ENCODE peak calls at places on chromosomes 16 and 17, in five cellular contexts. N, J, F, R and T are unnamed samples.

GRCh38 chr16:31083081-31083480 is 5.7 kb downstream of the PRSS53 start:
- DNase-seq in R (no peak), J (no peak), F (no peak), N (no peak), T (no peak)

GRCh38 chr17:61444831-61445230 is 7.4 kb upstream of the TBX4 start:
- DNase-seq in F (peak; percentile 38), R (no peak), N (no peak), J (no peak), T (no peak)

GRCh38 chr17:34542700-34543336 is 36.6 kb upstream of the TMEM132E start:
- DNase-seq in F (peak; percentile 40), N (no peak), R (no peak), J (peak; percentile 17), T (no peak)

GRCh38 chr16:75265911-75266701 is 14.7 kb upstream of the BCAR1 start:
- DNase-seq in F (peak; percentile 85), N (peak; percentile 91), R (no peak), J (peak; percentile 46), T (peak; percentile 86)

GRCh38 chr16:22356930-22357634 is 17.3 kb downstream of the CDR2 start:
- DNase-seq in R (no peak), F (no peak), J (peak; percentile 51), N (no peak), T (no peak)

GRCh38 chr16:48054881-48055601 is 100.8 kb downstream of the ABCC12 start:
- DNase-seq in F (peak; percentile 30), J (peak; percentile 40), R (peak; percentile 36), N (no peak), T (peak; percentile 75)

GRCh38 chr16:86637744-86638143 is 59.4 kb downstream of the FOXL1 start:
- DNase-seq in J (no peak), R (no peak), N (no peak), F (no peak), T (no peak)

GRCh38 chr17:42378597-42379594 is 9.3 kb downstream of the STAT3 start:
- DNase-seq in F (no peak), J (no peak), R (no peak), N (no peak), T (no peak)

GRCh38 chr17:8846768-8847211 is 20.7 kb downstream of the PIK3R6 start:
- DNase-seq in J (peak; percentile 64), F (no peak), R (no peak), N (no peak), T (no peak)

GRCh38 chr17:47720754-47721533 is 12.1 kb upstream of the TBX21 start:
- DNase-seq in J (no peak), N (no peak), F (no peak), R (no peak), T (no peak)

GRCh38 chr16:65574311-65574966 is 452.6 kb upstream of the CDH11 start:
- DNase-seq in R (no peak), J (no peak), N (no peak), F (no peak), T (no peak)

GRCh38 chr16:1401061-1401757 is 13.3 kb downstream of the UNKL start:
- DNase-seq in R (no peak), F (no peak), N (no peak), J (no peak), T (no peak)

GRCh38 chr17:43399839-43400328 is 1.1 kb downstream of the ARL4D start:
- DNase-seq in R (no peak), J (no peak), F (no peak), N (no peak), T (no peak)

GRCh38 chr16:88533381-88533831 is 36.8 kb upstream of the ZC3H18 start:
- DNase-seq in N (peak; percentile 53), F (no peak), J (peak; percentile 7), R (peak; percentile 20), T (peak; percentile 49)

GRCh38 chr17:47660064-47660492 is 10.4 kb downstream of the KPNB1 start:
- DNase-seq in F (no peak), R (no peak), N (no peak), J (no peak), T (no peak)

GRCh38 chr16:19196871-19197270 is 28.8 kb downstream of the SYT17 start:
- DNase-seq in J (no peak), F (no peak), R (no peak), N (no peak), T (no peak)

GRCh38 chr16:89613101-89613953 is at the start of gene DPEP1:
- DNase-seq in F (no peak), R (no peak), J (no peak), N (peak; percentile 79), T (no peak)

GRCh38 chr16:63702981-63703590 is 1418.8 kb downstream of the CDH11 start:
- DNase-seq in N (peak; percentile 61), R (no peak), F (no peak), J (no peak), T (no peak)

GRCh38 chr16:15644306-15644961 is 1.5 kb upstream of the MARF1 start:
- DNase-seq in R (no peak), N (no peak), F (no peak), J (no peak), T (no peak)

GRCh38 chr16:1485847-1486496 is 2.8 kb downstream of the PTX4 start:
- DNase-seq in R (no peak), N (peak; percentile 44), F (no peak), J (no peak), T (no peak)

GRCh38 chr16:56950455-56950854 is 11.3 kb upstream of the CETP start:
- DNase-seq in F (no peak), N (no peak), J (no peak), R (no peak), T (no peak)

GRCh38 chr17:57293077-57293476 is 36.8 kb downstream of the MSI2 start:
- DNase-seq in F (no peak), R (no peak), J (peak; percentile 32), N (no peak), T (no peak)

GRCh38 chr16:27083861-27084261 is 17.1 kb downstream of the C16orf82 start:
- DNase-seq in N (no peak), F (no peak), J (no peak), R (no peak), T (no peak)

GRCh38 chr16:85259831-85260165 is 147.5 kb upstream of the CIBAR2 start:
- DNase-seq in J (no peak), R (no peak), N (no peak), F (no peak), T (no peak)

GRCh38 chr16:54493594-54493993 is 207.0 kb upstream of the IRX3 start:
- DNase-seq in N (no peak), J (no peak), F (no peak), R (no peak), T (no peak)

GRCh38 chr16:73173396-73173795 is 125.5 kb upstream of the ZFHX3 start:
- DNase-seq in R (no peak), J (no peak), N (no peak), F (no peak), T (no peak)

GRCh38 chr16:58428621-58429557 is 36.6 kb downstream of the GINS3 start:
- DNase-seq in J (no peak), F (no peak), R (no peak), N (no peak), T (no peak)

GRCh38 chr16:89531821-89532526 is 23.8 kb downstream of the SPG7 start:
- DNase-seq in R (no peak), N (no peak), J (no peak), F (no peak), T (no peak)

DNA sequence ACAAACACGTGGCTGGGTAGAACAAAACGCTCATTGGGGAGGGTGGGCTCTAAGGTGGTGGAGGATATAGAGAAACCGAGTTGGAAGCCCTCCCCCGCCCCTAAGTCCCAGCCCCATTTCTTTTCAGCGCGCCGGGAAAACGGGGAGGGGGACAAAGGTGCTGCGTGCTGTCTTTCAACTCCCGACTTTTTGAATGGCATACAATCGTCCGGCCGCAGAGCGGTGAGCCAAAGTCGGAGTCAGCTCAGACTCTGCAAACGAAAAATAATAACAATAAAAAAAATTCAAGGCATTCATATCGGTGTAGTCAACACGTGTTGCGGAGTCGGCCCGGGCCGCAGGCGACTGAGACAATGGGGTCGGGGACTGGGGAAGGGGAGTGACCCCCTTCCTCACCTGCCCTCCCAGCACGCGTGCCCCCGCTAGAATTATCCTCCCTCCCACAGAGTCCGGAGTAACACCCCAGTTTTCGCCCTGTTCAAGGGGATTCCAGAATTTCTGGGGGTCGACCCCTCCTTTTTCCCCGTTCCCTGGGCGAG is 1.8 kb upstream of the IGF2BP1 start:
- DNase-seq in R (no peak), N (no peak), J (no peak), F (no peak), T (no peak)
- H3K27ac ChIP-seq in R (no peak overlapping the region), N (no peak overlapping the region), J (peak overlapping the region; percentile 10), F (peak overlapping the region; percentile 93), T (no peak overlapping the region)

GRCh38 chr17:82915010-82915696 is 75.3 kb upstream of the ZNF750 start:
- DNase-seq in N (no peak), F (no peak), R (no peak), J (no peak), T (no peak)
- TF ChIP-seq CTCF in N (no peak), F (no peak), R (no peak), J (no peak), T (no peak)

GRCh38 chr16:70767377-70768204 is 33.4 kb downstream of the VAC14 start:
- DNase-seq in R (no peak), N (no peak), J (no peak), F (no peak), T (no peak)
- H3K27ac ChIP-seq in R (no peak overlapping the region), N (no peak overlapping the region), J (no peak overlapping the region), F (peak overlapping the region; percentile 13), T (no peak overlapping the region)

GRCh38 chr16:24539850-24540484 is 601 bp downstream of the RBBP6 start:
- DNase-seq in F (no peak), R (no peak), N (peak; percentile 85), J (no peak), T (peak; percentile 46)
- TF ChIP-seq CTCF in F (no peak), R (no peak), N (no peak), J (no peak), T (no peak)

GRCh38 chr17:75325348-75325747 is 36.1 kb upstream of the SLC25A19 start:
- DNase-seq in N (no peak), F (no peak), J (no peak), R (no peak), T (no peak)
- H3K27ac ChIP-seq in N (no peak overlapping the region), F (no peak overlapping the region), J (no peak overlapping the region), R (no peak overlapping the region), T (peak overlapping the region; percentile 12)

GRCh38 chr17:82126479-82127314 is 28.7 kb upstream of the FASN start:
- DNase-seq in J (no peak), N (no peak), F (no peak), R (no peak), T (no peak)

GRCh38 chr17:82127315-82127595 is 29.2 kb upstream of the FASN start:
- DNase-seq in F (no peak), R (no peak), N (no peak), J (no peak), T (no peak)

GRCh38 chr17:82127704-82128103 is 29.7 kb upstream of the FASN start:
- DNase-seq in N (no peak), R (no peak), F (no peak), J (no peak), T (no peak)

GRCh38 chr17:82128287-82128686 is 30.3 kb upstream of the FASN start:
- DNase-seq in J (no peak), N (no peak), F (no peak), R (no peak), T (no peak)

GRCh38 chr17:82129095-82129494 is 31.1 kb upstream of the FASN start:
- DNase-seq in J (no peak), N (no peak), F (no peak), R (no peak), T (no peak)
- TF ChIP-seq CTCF in J (peak; percentile 40), N (no peak), F (no peak), R (peak; percentile 22), T (peak; percentile 11)